ENCODE peak calls at places on chromosomes 7 and 10, in five cellular contexts. One of them, this sample, is unnamed.

GRCh38 chr7:158549176-158549833 is 38.3 kb downstream of the PTPRN2 start:
- DNase-seq in cardiac muscle cell: peak
- DNase-seq in retinal pigment epithelial cell: no peak
- DNase-seq in dorsolateral prefrontal cortex: peak
- DNase-seq in PC-9: no peak
- DNase-seq in this sample: no peak

GRCh38 chr7:45100761-45101480 is 10.6 kb downstream of the TBRG4 start:
- DNase-seq in cardiac muscle cell: no peak
- DNase-seq in retinal pigment epithelial cell: no peak
- DNase-seq in dorsolateral prefrontal cortex: no peak
- DNase-seq in PC-9: no peak
- DNase-seq in this sample: no peak

GRCh38 chr10:63673246-63673645 is 152.0 kb downstream of the REEP3 start:
- DNase-seq in cardiac muscle cell: no peak
- DNase-seq in retinal pigment epithelial cell: no peak
- DNase-seq in dorsolateral prefrontal cortex: no peak
- DNase-seq in PC-9: no peak
- DNase-seq in this sample: no peak

GRCh38 chr7:116277070-116277469 is 66.7 kb downstream of the TES start:
- DNase-seq in cardiac muscle cell: no peak
- DNase-seq in retinal pigment epithelial cell: no peak
- DNase-seq in dorsolateral prefrontal cortex: no peak
- DNase-seq in PC-9: no peak
- DNase-seq in this sample: no peak

GRCh38 chr7:148700693-148701092 is 2.0 kb downstream of the CUL1 start:
- DNase-seq in cardiac muscle cell: peak
- DNase-seq in retinal pigment epithelial cell: peak
- DNase-seq in dorsolateral prefrontal cortex: no peak
- DNase-seq in PC-9: peak
- DNase-seq in this sample: no peak

GRCh38 chr7:19404912-19405329 is 259.7 kb upstream of the FERD3L start:
- DNase-seq in cardiac muscle cell: peak
- DNase-seq in retinal pigment epithelial cell: peak
- DNase-seq in dorsolateral prefrontal cortex: no peak
- DNase-seq in PC-9: peak
- DNase-seq in this sample: peak

GRCh38 chr7:21023841-21024502 is 237.3 kb upstream of the SP8 start:
- DNase-seq in cardiac muscle cell: no peak
- DNase-seq in retinal pigment epithelial cell: no peak
- DNase-seq in dorsolateral prefrontal cortex: no peak
- DNase-seq in PC-9: no peak
- DNase-seq in this sample: no peak

GRCh38 chr10:93465806-93466675 is 16.1 kb downstream of the MYOF start:
- DNase-seq in cardiac muscle cell: peak
- DNase-seq in retinal pigment epithelial cell: peak
- DNase-seq in dorsolateral prefrontal cortex: peak
- DNase-seq in PC-9: peak
- DNase-seq in this sample: peak

GRCh38 chr10:131569851-131570715 is 258.6 kb upstream of the TCERG1L start:
- DNase-seq in cardiac muscle cell: no peak
- DNase-seq in retinal pigment epithelial cell: no peak
- DNase-seq in dorsolateral prefrontal cortex: no peak
- DNase-seq in PC-9: no peak
- DNase-seq in this sample: no peak

GRCh38 chr10:72069751-72070501 is 18.4 kb downstream of the SPOCK2 start:
- DNase-seq in cardiac muscle cell: no peak
- DNase-seq in retinal pigment epithelial cell: no peak
- DNase-seq in dorsolateral prefrontal cortex: no peak
- DNase-seq in PC-9: no peak
- DNase-seq in this sample: no peak

GRCh38 chr10:103917326-103918052 is 495 bp downstream of the STN1 start:
- DNase-seq in cardiac muscle cell: no peak
- DNase-seq in retinal pigment epithelial cell: no peak
- DNase-seq in dorsolateral prefrontal cortex: peak
- DNase-seq in PC-9: no peak
- DNase-seq in this sample: no peak

GRCh38 chr7:66950311-66950710 is 29.3 kb downstream of the TMEM248 start:
- DNase-seq in cardiac muscle cell: no peak
- DNase-seq in retinal pigment epithelial cell: no peak
- DNase-seq in dorsolateral prefrontal cortex: no peak
- DNase-seq in PC-9: no peak
- DNase-seq in this sample: no peak

GRCh38 chr7:93889261-93889660 is 1.3 kb downstream of the TFPI2 start:
- DNase-seq in cardiac muscle cell: peak
- DNase-seq in retinal pigment epithelial cell: no peak
- DNase-seq in dorsolateral prefrontal cortex: no peak
- DNase-seq in PC-9: no peak
- DNase-seq in this sample: peak

GRCh38 chr10:101001225-101002035 is 1.8 kb downstream of the LZTS2 start:
- DNase-seq in cardiac muscle cell: peak
- DNase-seq in retinal pigment epithelial cell: peak
- DNase-seq in dorsolateral prefrontal cortex: peak
- DNase-seq in PC-9: no peak
- DNase-seq in this sample: peak

GRCh38 chr10:73940634-73941221 is 29.8 kb downstream of the PLAU start:
- DNase-seq in cardiac muscle cell: peak
- DNase-seq in retinal pigment epithelial cell: no peak
- DNase-seq in dorsolateral prefrontal cortex: peak
- DNase-seq in PC-9: peak
- DNase-seq in this sample: no peak

GRCh38 chr7:148695953-148696352 is 2.8 kb upstream of the CUL1 start:
- DNase-seq in cardiac muscle cell: no peak
- DNase-seq in retinal pigment epithelial cell: no peak
- DNase-seq in dorsolateral prefrontal cortex: no peak
- DNase-seq in PC-9: no peak
- DNase-seq in this sample: no peak

GRCh38 chr7:30344513-30344912 is 60.1 kb downstream of the ZNRF2 start:
- DNase-seq in cardiac muscle cell: no peak
- DNase-seq in retinal pigment epithelial cell: no peak
- DNase-seq in dorsolateral prefrontal cortex: no peak
- DNase-seq in PC-9: no peak
- DNase-seq in this sample: no peak

GRCh38 chr7:151110941-151111645 is 24.8 kb downstream of the AGAP3 start:
- DNase-seq in cardiac muscle cell: peak
- DNase-seq in retinal pigment epithelial cell: no peak
- DNase-seq in dorsolateral prefrontal cortex: peak
- DNase-seq in PC-9: peak
- DNase-seq in this sample: no peak

GRCh38 chr10:49526624-49527023 is 12.3 kb downstream of the ERCC6 start:
- DNase-seq in cardiac muscle cell: peak
- DNase-seq in retinal pigment epithelial cell: no peak
- DNase-seq in dorsolateral prefrontal cortex: no peak
- DNase-seq in PC-9: no peak
- DNase-seq in this sample: no peak

GRCh38 chr7:35012155-35012554 is 25.1 kb downstream of the DPY19L1 start:
- DNase-seq in cardiac muscle cell: no peak
- DNase-seq in retinal pigment epithelial cell: no peak
- DNase-seq in dorsolateral prefrontal cortex: no peak
- DNase-seq in PC-9: no peak
- DNase-seq in this sample: no peak

GRCh38 chr7:121123028-121123427 is 134.5 kb downstream of the CPED1 start:
- DNase-seq in cardiac muscle cell: no peak
- DNase-seq in retinal pigment epithelial cell: no peak
- DNase-seq in dorsolateral prefrontal cortex: no peak
- DNase-seq in PC-9: no peak
- DNase-seq in this sample: no peak

GRCh38 chr7:72161534-72161933 is 250.6 kb downstream of the CALN1 start:
- DNase-seq in cardiac muscle cell: no peak
- DNase-seq in retinal pigment epithelial cell: no peak
- DNase-seq in dorsolateral prefrontal cortex: no peak
- DNase-seq in PC-9: no peak
- DNase-seq in this sample: no peak

GRCh38 chr10:61633665-61634064 is 29.1 kb upstream of the CABCOCO1 start:
- DNase-seq in cardiac muscle cell: peak
- DNase-seq in retinal pigment epithelial cell: peak
- DNase-seq in dorsolateral prefrontal cortex: no peak
- DNase-seq in PC-9: no peak
- DNase-seq in this sample: no peak

GRCh38 chr7:43658718-43659548 is 70.4 kb downstream of the COA1 start:
- DNase-seq in cardiac muscle cell: peak
- DNase-seq in retinal pigment epithelial cell: no peak
- DNase-seq in dorsolateral prefrontal cortex: no peak
- DNase-seq in PC-9: no peak
- DNase-seq in this sample: peak

DNA sequence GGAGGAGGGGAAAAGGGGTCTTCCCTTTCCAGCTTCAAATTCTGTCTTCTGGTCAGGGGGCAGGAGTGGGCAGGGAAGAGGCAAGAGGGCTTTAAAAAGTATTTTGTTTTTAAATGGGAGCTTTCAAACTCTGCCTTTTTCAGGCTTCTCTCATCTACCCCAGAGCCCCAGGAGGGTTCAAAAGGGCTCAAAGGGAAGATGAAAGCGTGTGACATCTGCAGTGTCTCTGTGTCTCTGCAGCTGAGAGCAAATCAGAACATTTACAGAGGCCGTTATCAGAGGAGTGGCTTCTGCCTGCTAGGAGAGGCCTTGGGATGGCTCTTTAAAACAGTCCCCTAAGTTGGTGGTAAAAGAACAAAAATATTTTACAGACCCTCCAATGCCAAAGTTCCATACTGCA is 30.3 kb downstream of the TRIM8 start:
- DNase-seq in cardiac muscle cell: no peak
- DNase-seq in retinal pigment epithelial cell: no peak
- DNase-seq in dorsolateral prefrontal cortex: peak
- DNase-seq in PC-9: no peak
- DNase-seq in this sample: no peak
- H3K4me3 ChIP-seq in cardiac muscle cell: no peak
- H3K4me3 ChIP-seq in retinal pigment epithelial cell: no peak
- H3K4me3 ChIP-seq in dorsolateral prefrontal cortex: peak
- H3K4me3 ChIP-seq in PC-9: no peak
- H3K4me3 ChIP-seq in this sample: no peak

DNA sequence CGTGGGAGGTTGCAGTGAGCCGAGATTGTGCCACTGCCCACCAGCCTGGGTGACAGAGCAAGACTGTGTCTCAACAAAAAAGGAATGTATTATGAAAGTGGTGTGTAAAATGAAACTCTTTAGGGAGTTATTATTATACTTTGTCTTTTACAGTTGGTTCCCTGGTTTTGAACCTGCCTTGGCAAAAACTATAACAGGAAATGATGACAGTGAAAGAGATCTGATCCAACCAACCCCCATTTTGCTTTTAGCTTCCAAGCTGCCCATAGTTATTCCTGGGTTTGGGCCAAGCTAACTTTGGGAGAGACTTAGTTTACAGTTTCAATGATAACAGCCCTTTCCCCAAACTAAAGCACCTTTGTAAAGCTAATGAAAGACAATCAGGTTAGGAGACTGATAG is 34.1 kb upstream of the NMT2 start:
- DNase-seq in cardiac muscle cell: peak
- DNase-seq in retinal pigment epithelial cell: no peak
- DNase-seq in dorsolateral prefrontal cortex: no peak
- DNase-seq in PC-9: no peak
- DNase-seq in this sample: no peak
- H3K4me3 ChIP-seq in cardiac muscle cell: no peak
- H3K4me3 ChIP-seq in retinal pigment epithelial cell: no peak
- H3K4me3 ChIP-seq in dorsolateral prefrontal cortex: no peak
- H3K4me3 ChIP-seq in PC-9: no peak
- H3K4me3 ChIP-seq in this sample: no peak

DNA sequence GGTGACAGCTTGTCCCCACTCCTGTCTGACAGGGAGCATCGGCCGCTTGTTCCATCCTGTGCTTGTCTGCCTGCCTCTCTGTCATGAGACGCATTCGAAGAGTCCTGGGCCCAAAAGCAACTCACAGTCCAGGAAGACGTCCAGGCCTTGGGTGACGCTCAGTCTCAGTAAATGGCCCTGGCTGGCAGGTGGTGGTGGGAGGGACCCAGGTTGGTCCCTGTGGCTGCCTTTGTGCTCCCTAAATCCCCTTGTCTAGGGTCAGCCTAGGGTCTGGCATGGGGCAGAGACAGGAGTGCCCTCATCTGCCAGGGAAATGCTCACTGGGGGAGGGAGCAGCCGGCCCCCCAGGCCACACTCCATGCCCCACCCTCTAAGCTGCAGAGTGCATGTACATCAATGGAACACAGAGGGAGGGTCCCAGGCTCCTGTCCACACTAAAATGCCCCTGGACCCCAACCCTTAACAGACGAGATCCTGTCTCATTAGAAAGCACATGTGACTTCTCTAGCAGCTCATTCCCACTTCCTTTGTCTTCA is 295.2 kb upstream of the ZNF32 start:
- DNase-seq in cardiac muscle cell: no peak
- DNase-seq in retinal pigment epithelial cell: no peak
- DNase-seq in dorsolateral prefrontal cortex: peak
- DNase-seq in PC-9: no peak
- DNase-seq in this sample: no peak
- H3K4me3 ChIP-seq in cardiac muscle cell: no peak
- H3K4me3 ChIP-seq in retinal pigment epithelial cell: no peak
- H3K4me3 ChIP-seq in dorsolateral prefrontal cortex: no peak
- H3K4me3 ChIP-seq in PC-9: no peak
- H3K4me3 ChIP-seq in this sample: no peak

GRCh38 chr7:143286522-143286890 is 1.6 kb upstream of the CASP2 start:
- DNase-seq in cardiac muscle cell: no peak
- DNase-seq in retinal pigment epithelial cell: no peak
- DNase-seq in dorsolateral prefrontal cortex: peak
- DNase-seq in PC-9: no peak
- DNase-seq in this sample: no peak

GRCh38 chr7:143285454-143285756 is 647 bp downstream of the TMEM139 start:
- DNase-seq in cardiac muscle cell: no peak
- DNase-seq in retinal pigment epithelial cell: no peak
- DNase-seq in dorsolateral prefrontal cortex: no peak
- DNase-seq in PC-9: peak
- DNase-seq in this sample: no peak

GRCh38 chr7:143283344-143283743 is 1.4 kb upstream of the TMEM139 start:
- DNase-seq in cardiac muscle cell: no peak
- DNase-seq in retinal pigment epithelial cell: no peak
- DNase-seq in dorsolateral prefrontal cortex: no peak
- DNase-seq in PC-9: no peak
- DNase-seq in this sample: no peak

GRCh38 chr7:143285806-143286521 is 1.2 kb downstream of the TMEM139 start:
- DNase-seq in cardiac muscle cell: no peak
- DNase-seq in retinal pigment epithelial cell: no peak
- DNase-seq in dorsolateral prefrontal cortex: peak
- DNase-seq in PC-9: no peak
- DNase-seq in this sample: no peak

DNA sequence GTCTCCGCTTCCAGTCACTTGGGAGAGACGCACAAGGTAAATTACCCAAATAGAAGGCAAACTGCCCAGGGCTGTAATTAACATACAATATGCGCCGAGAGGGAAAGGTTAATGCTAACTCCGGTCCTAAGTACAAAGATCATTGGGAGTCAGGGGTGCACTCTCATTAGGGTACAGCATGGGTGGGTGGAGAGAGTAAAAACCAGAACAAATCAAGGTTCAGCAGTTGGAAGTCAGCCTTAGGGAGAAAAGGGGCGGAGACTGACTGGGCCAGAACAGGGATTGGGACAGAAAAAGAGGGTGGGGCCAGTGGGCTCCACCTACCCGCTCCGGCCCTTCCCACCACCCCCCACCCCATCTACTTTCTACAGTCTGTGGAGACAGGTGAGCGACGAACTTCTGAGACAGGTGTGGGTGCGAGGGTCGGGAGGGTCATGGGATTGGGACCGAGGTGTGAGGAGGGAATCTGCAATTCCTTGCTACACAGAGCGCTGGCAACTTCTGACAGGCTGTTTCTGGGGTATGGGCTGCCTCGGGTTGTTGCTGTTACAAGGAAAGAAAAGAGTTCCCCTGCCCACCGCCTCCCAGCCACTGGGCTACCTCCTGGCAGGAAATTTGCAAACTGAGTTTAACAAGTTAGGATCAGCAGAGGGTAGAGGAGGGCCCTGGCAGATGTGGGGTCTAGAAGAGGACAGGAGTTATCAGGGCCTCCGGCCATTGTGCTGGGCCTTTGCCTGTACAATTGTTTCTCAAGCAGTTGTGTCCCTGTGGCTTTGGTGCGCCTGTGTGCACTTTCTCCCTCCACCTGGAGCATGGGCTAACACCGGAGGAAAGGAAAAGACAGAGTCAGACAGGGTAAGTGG is at the start of gene TMEM139:
- DNase-seq in cardiac muscle cell: no peak
- DNase-seq in retinal pigment epithelial cell: no peak
- DNase-seq in dorsolateral prefrontal cortex: no peak
- DNase-seq in PC-9: peak
- DNase-seq in this sample: no peak
- H3K4me3 ChIP-seq in cardiac muscle cell: no peak
- H3K4me3 ChIP-seq in retinal pigment epithelial cell: peak
- H3K4me3 ChIP-seq in dorsolateral prefrontal cortex: peak
- H3K4me3 ChIP-seq in PC-9: peak
- H3K4me3 ChIP-seq in this sample: no peak